ENCODE peak calls at places on chromosomes 6 and 20, in ten cellular contexts. Y is BE2C; O is CD8-positive, alpha-beta T cell; P is fibroblast of lung; M is HepG2; L is lower lobe of right lung; N is endothelial cell of umbilical vein; Z is RWPE1; K is MCF 10A; J is heart right ventricle. I is an unnamed sample.

GRCh38 chr6:11473008-11473740 is 64.4 kb upstream of the TMEM170B start:
- DNase-seq in Y (no peak), O (no peak), P (no peak), M (no peak), L (no peak), N (no peak), Z (no peak), K (no peak), J (no peak), I (no peak)

GRCh38 chr6:163630991-163631390 is 216.5 kb downstream of the QKI start:
- DNase-seq in Y (no peak), O (no peak), P (no peak), M (no peak), L (no peak), N (no peak), Z (no peak), K (no peak), J (no peak), I (no peak)

GRCh38 chr6:30396833-30397479 is 52.0 kb downstream of the RPP21 start:
- DNase-seq in Y (peak; percentile 92), O (peak; percentile 65), P (peak; percentile 51), M (peak; percentile 58), L (peak; percentile 93), N (peak; percentile 72), Z (peak; percentile 73), K (peak; percentile 74), J (peak; percentile 65), I (peak; percentile 85)

GRCh38 chr6:142749556-142749955 is 195.4 kb downstream of the HIVEP2 start:
- DNase-seq in Y (no peak), O (no peak), P (no peak), M (no peak), L (no peak), N (no peak), Z (no peak), K (no peak), J (no peak), I (no peak)

GRCh38 chr6:15596241-15596896 is 66.5 kb downstream of the DTNBP1 start:
- DNase-seq in Y (no peak), O (no peak), P (no peak), M (no peak), L (no peak), N (no peak), Z (no peak), K (no peak), J (no peak), I (no peak)

GRCh38 chr6:126040826-126041225 is 54.5 kb downstream of the TRMT11 start:
- DNase-seq in Y (no peak), O (no peak), P (peak; percentile 78), M (peak; percentile 24), L (no peak), N (peak; percentile 80), Z (peak; percentile 52), K (peak; percentile 74), J (no peak), I (no peak)

GRCh38 chr6:149080511-149080910 is 237.0 kb upstream of the TAB2 start:
- DNase-seq in Y (no peak), O (no peak), P (peak; percentile 74), M (no peak), L (no peak), N (no peak), Z (no peak), K (no peak), J (no peak), I (no peak)

GRCh38 chr6:2630891-2631458 is 119.7 kb downstream of the MYLK4 start:
- DNase-seq in Y (no peak), O (no peak), P (peak; percentile 89), M (no peak), L (no peak), N (peak; percentile 32), Z (no peak), K (peak; percentile 77), J (peak; percentile 20), I (no peak)

GRCh38 chr20:55782861-55783260 is 222.5 kb downstream of the CBLN4 start:
- DNase-seq in Y (peak; percentile 58), O (no peak), P (no peak), M (no peak), L (no peak), N (no peak), Z (no peak), K (no peak), J (no peak), I (no peak)

GRCh38 chr20:51492167-51493092 is 50.1 kb downstream of the NFATC2 start:
- DNase-seq in Y (no peak), O (no peak), P (peak; percentile 51), M (no peak), L (peak; percentile 77), N (peak; percentile 92), Z (no peak), K (no peak), J (peak; percentile 68), I (no peak)

GRCh38 chr20:32830437-32830836 is 10.7 kb downstream of the MAPRE1 start:
- DNase-seq in Y (no peak), O (no peak), P (peak; percentile 53), M (no peak), L (no peak), N (no peak), Z (no peak), K (no peak), J (peak; percentile 23), I (no peak)

GRCh38 chr6:134175532-134176282 is 123.3 kb upstream of the SLC2A12 start:
- DNase-seq in Y (no peak), O (no peak), P (peak; percentile 74), M (peak; percentile 43), L (peak; percentile 87), N (peak; percentile 90), Z (peak; percentile 42), K (peak; percentile 79), J (peak; percentile 84), I (no peak)

GRCh38 chr6:129844118-129844891 is 16.8 kb downstream of the TMEM244 start:
- DNase-seq in Y (no peak), O (no peak), P (peak; percentile 66), M (no peak), L (no peak), N (peak; percentile 32), Z (peak; percentile 38), K (peak; percentile 72), J (no peak), I (no peak)

GRCh38 chr20:45907219-45907948 is 4.6 kb downstream of the PLTP start:
- DNase-seq in Y (no peak), O (no peak), P (no peak), M (no peak), L (no peak), N (no peak), Z (no peak), K (no peak), J (no peak), I (no peak)

GRCh38 chr6:29984992-29985391 is 42.7 kb downstream of the HLA-A start:
- DNase-seq in Y (no peak), O (no peak), P (no peak), M (no peak), L (no peak), N (no peak), Z (no peak), K (no peak), J (no peak), I (no peak)

GRCh38 chr6:110476046-110476849 is at the start of gene SLC22A16:
- DNase-seq in Y (no peak), O (no peak), P (peak; percentile 16), M (no peak), L (peak; percentile 62), N (no peak), Z (no peak), K (no peak), J (no peak), I (no peak)

GRCh38 chr6:131163886-131164285 is 28.6 kb downstream of the AKAP7 start:
- DNase-seq in Y (no peak), O (no peak), P (no peak), M (peak; percentile 85), L (no peak), N (no peak), Z (no peak), K (no peak), J (no peak), I (no peak)

GRCh38 chr20:21615617-21616080 is 89.8 kb upstream of the PAX1 start:
- DNase-seq in Y (peak; percentile 60), O (peak; percentile 4), P (peak; percentile 22), M (peak; percentile 66), L (peak; percentile 55), N (peak; percentile 39), Z (peak; percentile 73), K (peak; percentile 61), J (peak; percentile 20), I (peak; percentile 21)
- TF ChIP-seq CTCF in Y (peak; percentile 91), O (peak; percentile 25), P (peak; percentile 60), M (peak; percentile 95), L (peak; percentile 70), N (peak; percentile 54), Z (peak; percentile 91), K (peak; percentile 83), J (peak; percentile 48), I (peak; percentile 84)

DNA sequence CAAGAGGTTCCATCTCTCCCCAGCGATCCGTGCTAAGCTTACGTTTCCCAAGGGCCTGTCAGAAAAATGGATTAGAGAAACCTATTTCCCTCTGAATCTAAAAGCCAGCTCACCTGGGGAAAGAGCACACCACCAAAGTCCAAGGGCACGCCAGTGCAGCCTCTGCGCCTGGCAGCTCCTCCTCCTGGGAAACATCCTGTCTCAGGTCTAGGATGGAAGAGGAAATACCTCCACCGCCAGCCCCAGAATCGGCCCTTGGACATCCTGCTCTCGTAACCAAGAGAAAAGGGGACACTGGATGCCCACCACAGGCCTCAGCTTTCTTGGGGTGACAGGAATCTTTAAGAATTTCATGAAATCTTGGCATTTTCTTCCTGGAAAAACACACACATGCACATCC is 18.7 kb downstream of the RAMACL start:
- DNase-seq in Y (no peak), O (no peak), P (no peak), M (no peak), L (no peak), N (no peak), Z (no peak), K (no peak), J (no peak), I (no peak)
- TF ChIP-seq CTCF in Y (no peak), O (no peak), P (no peak), M (no peak), L (no peak), N (no peak), Z (no peak), K (no peak), J (no peak), I (no peak)

GRCh38 chr6:103797738-103798137 is 1062.0 kb downstream of the HACE1 start:
- DNase-seq in Y (no peak), O (no peak), P (no peak), M (no peak), L (no peak), N (peak; percentile 7), Z (no peak), K (peak; percentile 16), J (no peak), I (no peak)
- TF ChIP-seq CTCF in Y (peak; percentile 45), O (no peak), P (no peak), M (peak; percentile 8), L (peak; percentile 33), N (peak; percentile 12), Z (peak; percentile 25), K (peak; percentile 30), J (no peak), I (peak; percentile 60)

DNA sequence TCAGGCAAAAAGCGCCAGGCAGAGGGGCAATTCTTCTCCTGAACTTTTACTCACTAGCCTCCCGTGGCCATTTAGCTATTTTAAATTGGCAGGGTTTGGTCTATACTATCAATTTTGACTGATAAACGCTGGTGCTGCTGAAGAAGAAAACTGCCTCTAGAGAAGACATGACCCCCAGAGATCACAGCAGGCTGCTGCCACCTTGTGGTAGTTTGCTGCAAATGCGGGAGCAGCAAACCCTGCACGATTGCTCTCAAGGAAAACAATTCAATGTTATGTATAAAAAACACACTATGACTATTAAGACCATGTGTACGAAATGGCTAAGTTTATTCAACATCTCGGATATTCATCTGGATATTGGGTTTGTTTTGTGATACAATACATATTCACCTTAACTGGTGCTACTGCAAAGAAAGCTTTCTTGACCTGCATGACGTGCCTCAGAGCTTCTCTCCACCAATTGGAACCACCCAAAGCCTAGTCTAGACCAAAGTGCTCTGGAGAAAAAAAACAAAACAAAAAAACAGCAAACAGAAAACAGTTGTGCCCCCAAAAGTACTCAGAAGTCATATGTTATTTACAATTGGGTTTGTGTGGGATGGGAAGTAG is 19.5 kb upstream of the IL17F start:
- DNase-seq in Y (peak; percentile 68), O (peak; percentile 44), P (peak; percentile 74), M (peak; percentile 64), L (peak; percentile 64), N (peak; percentile 70), Z (peak; percentile 60), K (peak; percentile 65), J (peak; percentile 33), I (no peak)
- TF ChIP-seq CTCF in Y (peak; percentile 98), O (peak; percentile 96), P (peak; percentile 95), M (peak; percentile 94), L (peak; percentile 95), N (peak; percentile 93), Z (peak; percentile 95), K (peak; percentile 90), J (peak; percentile 86), I (peak; percentile 94)

I was measured in D721Med.